ENCODE peak calls at places on chromosomes 3 and 15, in four cellular contexts. O is WTC11, B is GM12878, Q is K562. E is an unnamed sample.

GRCh38 chr15:82882250-82882928 is 70.1 kb downstream of the HOMER2 start:
- DNase-seq in O (no peak), B (no peak), Q (no peak), E (no peak)

GRCh38 chr15:29922191-29922590 is 99.9 kb upstream of the TJP1 start:
- DNase-seq in O (no peak), B (no peak), Q (no peak), E (no peak)

GRCh38 chr15:59138243-59138642 is 33.3 kb downstream of the CCNB2 start:
- DNase-seq in O (peak), B (no peak), Q (peak), E (peak)

GRCh38 chr3:105513886-105514285 is 147.2 kb downstream of the ALCAM start:
- DNase-seq in O (no peak), B (no peak), Q (no peak), E (no peak)

GRCh38 chr3:70951937-70952492 is 631.5 kb downstream of the FOXP1 start:
- DNase-seq in O (no peak), B (no peak), Q (no peak), E (no peak)

GRCh38 chr3:38829404-38829803 is 13.4 kb upstream of the SCN10A start:
- DNase-seq in O (no peak), B (no peak), Q (no peak), E (peak)

GRCh38 chr15:73231661-73232443 is 136.9 kb downstream of the HCN4 start:
- DNase-seq in O (no peak), B (no peak), Q (no peak), E (no peak)

GRCh38 chr15:63057454-63058335 is 15.1 kb downstream of the TPM1 start:
- DNase-seq in O (no peak), B (no peak), Q (no peak), E (no peak)

GRCh38 chr3:158148218-158148617 is 38.3 kb downstream of the RSRC1 start:
- DNase-seq in O (no peak), B (no peak), Q (no peak), E (no peak)

GRCh38 chr15:40354408-40355171 is 3.4 kb upstream of the DISP2 start:
- DNase-seq in O (peak), B (no peak), Q (peak), E (no peak)

GRCh38 chr3:139355502-139355901 is 11.7 kb downstream of the MRPS22 start:
- DNase-seq in O (no peak), B (no peak), Q (no peak), E (no peak)

GRCh38 chr3:138381950-138382715 is 33.8 kb downstream of the MRAS start:
- DNase-seq in O (no peak), B (no peak), Q (no peak), E (peak)

GRCh38 chr3:102083971-102084370 is 234.7 kb downstream of the NFKBIZ start:
- DNase-seq in O (no peak), B (no peak), Q (no peak), E (no peak)

GRCh38 chr15:65869954-65870871 is 922 bp downstream of the RAB11A start:
- DNase-seq in O (peak), B (no peak), Q (peak), E (peak)

GRCh38 chr3:25156526-25157075 is 271.5 kb upstream of the RARB start:
- DNase-seq in O (no peak), B (no peak), Q (no peak), E (no peak)

GRCh38 chr3:12916159-12916558 is 74.8 kb upstream of the RPL32 start:
- DNase-seq in O (no peak), B (no peak), Q (no peak), E (no peak)

GRCh38 chr3:115525726-115526125 is 97.6 kb upstream of the GAP43 start:
- DNase-seq in O (no peak), B (no peak), Q (no peak), E (no peak)

GRCh38 chr3:174533286-174533685 is 325.8 kb upstream of the NAALADL2 start:
- DNase-seq in O (no peak), B (no peak), Q (no peak), E (no peak)

GRCh38 chr3:124834723-124835718 is 52.1 kb downstream of the ITGB5 start:
- DNase-seq in O (peak), B (peak), Q (peak), E (peak)

GRCh38 chr3:56801151-56801596 is 575 bp downstream of the ARHGEF3 start:
- DNase-seq in O (no peak), B (no peak), Q (no peak), E (no peak)

GRCh38 chr3:28916713-28917499 is 364.0 kb upstream of the RBMS3 start:
- DNase-seq in O (peak), B (peak), Q (no peak), E (no peak)

GRCh38 chr3:5376761-5377160 is 189.3 kb downstream of the EDEM1 start:
- DNase-seq in O (peak), B (no peak), Q (no peak), E (peak)

GRCh38 chr3:69776926-69777581 is 37.8 kb downstream of the MITF start:
- DNase-seq in O (no peak), B (no peak), Q (no peak), E (no peak)

GRCh38 chr15:100340721-100341661 is 784 bp downstream of the ADAMTS17 start:
- DNase-seq in O (peak), B (no peak), Q (no peak), E (no peak)

DNA sequence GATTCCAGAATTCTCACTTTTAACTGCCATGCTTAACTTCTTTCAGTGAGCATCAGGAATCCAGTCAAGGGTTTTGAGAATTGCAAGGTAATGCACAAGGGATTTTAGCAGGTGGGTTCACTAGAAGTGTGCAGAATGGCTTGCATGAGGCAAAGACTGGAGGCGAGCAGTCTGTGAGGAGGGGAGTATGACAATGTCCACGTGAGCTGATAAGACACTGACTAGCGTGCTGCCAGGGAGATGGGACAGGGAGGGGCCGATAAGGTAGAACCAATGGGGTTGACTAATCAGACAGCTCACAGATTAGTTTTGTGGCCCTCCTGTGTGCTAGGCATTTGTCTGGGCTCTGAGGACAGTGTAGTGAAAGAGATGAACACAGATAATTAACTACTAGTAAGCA is 102.0 kb upstream of the DAZL start:
- DNase-seq in O (no peak), B (no peak), Q (no peak), E (no peak)
- TF ChIP-seq CBFB in O (no peak), B (no peak), Q (no peak), E (no peak)

GRCh38 chr15:71547066-71547465 is 263.3 kb upstream of the NR2E3 start:
- DNase-seq in O (peak), B (no peak), Q (no peak), E (no peak)
- TF ChIP-seq MAX in O (no peak), B (no peak), Q (no peak), E (no peak)

GRCh38 chr3:109702252-109702651 is 364.9 kb upstream of the DPPA4 start:
- DNase-seq in O (no peak), B (no peak), Q (no peak), E (no peak)

GRCh38 chr3:109713288-109713687 is 375.9 kb upstream of the DPPA4 start:
- DNase-seq in O (no peak), B (no peak), Q (no peak), E (no peak)

DNA sequence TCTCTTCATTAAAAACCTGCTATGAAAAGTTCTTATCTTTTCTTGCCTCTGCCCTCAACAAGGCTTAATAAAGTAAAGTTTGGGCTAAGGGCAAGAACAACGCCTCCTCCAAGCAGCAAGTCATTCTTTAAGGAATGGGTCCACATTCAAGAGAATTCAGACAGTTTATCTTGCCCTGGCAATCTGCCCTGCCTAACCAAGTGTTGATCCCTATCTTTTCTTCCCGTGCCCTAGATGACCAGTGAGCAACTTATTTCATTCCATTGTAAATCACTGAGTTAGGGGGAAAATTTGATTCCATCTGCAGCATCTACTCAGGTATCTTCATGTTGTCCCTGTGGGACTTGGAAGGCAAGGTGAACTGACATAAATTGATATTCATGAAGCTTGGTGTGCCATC is 370.3 kb upstream of the DPPA4 start:
- DNase-seq in O (no peak), B (no peak), Q (no peak), E (no peak)
- TF ChIP-seq CBFB in O (no peak), B (no peak), Q (no peak), E (no peak)

GRCh38 chr15:78051622-78052405 is 25.7 kb downstream of the TBC1D2B start:
- DNase-seq in O (no peak), B (no peak), Q (no peak), E (no peak)

GRCh38 chr15:78048410-78048946 is 29.0 kb downstream of the TBC1D2B start:
- DNase-seq in O (no peak), B (no peak), Q (no peak), E (no peak)

GRCh38 chr15:78050851-78051250 is 26.7 kb downstream of the TBC1D2B start:
- DNase-seq in O (no peak), B (no peak), Q (no peak), E (no peak)

GRCh38 chr15:78050441-78050809 is 27.1 kb downstream of the TBC1D2B start:
- DNase-seq in O (no peak), B (no peak), Q (no peak), E (no peak)

DNA sequence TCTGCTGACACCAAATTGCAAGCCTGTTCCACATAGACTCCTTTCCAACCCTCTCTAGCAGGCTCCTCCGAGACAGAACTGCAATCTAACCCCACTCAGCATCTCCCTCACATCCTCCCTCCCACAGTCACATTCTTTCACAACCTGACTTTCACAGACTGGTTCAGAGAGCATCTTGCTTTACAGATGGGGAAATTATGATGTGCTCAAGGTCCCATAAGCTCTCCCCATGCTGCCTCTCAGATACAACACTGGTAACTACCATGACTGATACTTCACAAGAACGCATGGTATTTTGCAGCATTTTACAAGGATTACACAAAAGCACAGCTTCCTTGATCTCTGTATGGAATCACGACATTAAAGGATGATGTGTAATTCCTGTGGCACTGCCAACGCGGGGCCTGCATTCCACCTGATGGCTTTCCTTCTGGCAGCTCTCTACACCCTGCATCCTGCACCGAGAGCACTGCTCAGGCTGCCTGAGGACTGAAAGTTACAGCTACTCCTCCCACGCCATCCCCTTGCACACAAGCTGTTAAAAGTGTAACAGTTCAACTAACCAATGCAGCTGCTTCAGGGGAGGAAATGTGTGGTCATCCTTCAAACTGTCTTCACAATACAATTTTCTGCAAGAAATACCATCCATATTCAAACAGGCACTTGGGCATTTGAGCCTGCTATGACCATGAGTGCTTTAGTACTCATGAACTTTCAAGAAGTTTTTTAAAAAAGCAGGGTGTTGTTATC is 27.6 kb downstream of the TBC1D2B start:
- DNase-seq in O (no peak), B (peak), Q (no peak), E (no peak)
- TF ChIP-seq MAX in O (no peak), B (peak), Q (no peak), E (no peak)

E was measured in HepG2.